ENCODE peak calls at places on chromosomes 12 and 14, in seven cellular contexts. X is astrocyte, D is neural crest cell, Z is nephron progenitor cell, B is cardiac fibroblast, H is pancreas, M is glutamatergic neuron. G is an unnamed sample.
A peak's percentile ranks its signal among the peaks of the same experiment; 100 is the strongest.

GRCh38 chr12:99984271-99985128 is at the start of gene ANKS1B:
- DNase-seq in X (peak; percentile 49), B (peak; percentile 49), Z (peak; percentile 84), M (peak; percentile 74), H (peak; percentile 25), D (peak; percentile 51), G (peak; percentile 55)

GRCh38 chr14:24310666-24311604 is at the start of gene LTB4R:
- DNase-seq in Z (no peak), D (no peak), M (peak; percentile 82), X (peak; percentile 72), H (peak; percentile 90), B (peak; percentile 85), G (peak; percentile 78)

GRCh38 chr12:20089077-20089476 is 279.3 kb upstream of the PDE3A start:
- DNase-seq in D (no peak), Z (no peak), M (no peak), X (no peak), B (no peak), H (no peak), G (no peak)

GRCh38 chr12:32650508-32650907 is 28.6 kb upstream of the DNM1L start:
- DNase-seq in B (peak; percentile 18), H (no peak), D (no peak), M (no peak), X (no peak), Z (no peak), G (no peak)

GRCh38 chr12:110600254-110600653 is 13.7 kb upstream of the TCTN1 start:
- DNase-seq in H (no peak), M (no peak), D (no peak), X (peak; percentile 41), Z (no peak), B (peak; percentile 79), G (no peak)

GRCh38 chr14:89296281-89296745 is 120.7 kb downstream of the FOXN3 start:
- DNase-seq in D (no peak), M (no peak), B (no peak), Z (no peak), H (no peak), X (no peak), G (no peak)

GRCh38 chr14:101077511-101078074 is 174.1 kb upstream of the RTL1 start:
- DNase-seq in B (peak; percentile 29), Z (peak; percentile 81), M (peak; percentile 71), D (peak; percentile 40), X (peak; percentile 49), H (peak; percentile 9), G (no peak)

GRCh38 chr14:85439696-85440328 is 90.1 kb upstream of the FLRT2 start:
- DNase-seq in Z (no peak), X (peak; percentile 67), B (peak; percentile 77), H (no peak), M (no peak), D (no peak), G (no peak)

GRCh38 chr14:52265248-52265647 is 2.2 kb upstream of the PTGDR start:
- DNase-seq in B (no peak), Z (no peak), H (no peak), D (no peak), M (no peak), X (no peak), G (peak; percentile 18)

GRCh38 chr12:109735051-109735521 is 21.5 kb downstream of the FAM222A start:
- DNase-seq in H (peak; percentile 7), B (no peak), X (no peak), M (peak; percentile 9), Z (peak; percentile 11), D (no peak), G (no peak)

GRCh38 chr12:124097681-124098080 is 124.7 kb downstream of the ZNF664 start:
- DNase-seq in Z (no peak), M (no peak), B (peak; percentile 19), H (no peak), D (no peak), X (no peak), G (no peak)

GRCh38 chr12:132432721-132433577 is 57.0 kb upstream of the FBRSL1 start:
- DNase-seq in H (no peak), X (no peak), M (no peak), Z (no peak), B (peak; percentile 75), D (no peak), G (no peak)

GRCh38 chr14:54565236-54566151 is 1.4 kb upstream of the SAMD4A start:
- DNase-seq in X (peak; percentile 80), B (peak; percentile 94), Z (peak; percentile 79), D (peak; percentile 45), M (peak; percentile 68), H (peak; percentile 93), G (peak; percentile 64)

GRCh38 chr14:36383674-36384421 is 63.4 kb upstream of the MBIP start:
- DNase-seq in M (no peak), B (no peak), H (no peak), X (no peak), Z (no peak), D (no peak), G (no peak)

GRCh38 chr12:70400124-70400523 is 34.0 kb downstream of the KCNMB4 start:
- DNase-seq in D (no peak), Z (no peak), X (no peak), M (no peak), B (no peak), H (no peak), G (no peak)

GRCh38 chr12:70399319-70399718 is 33.2 kb downstream of the KCNMB4 start:
- DNase-seq in D (no peak), Z (no peak), B (no peak), H (no peak), M (no peak), X (no peak), G (no peak)

GRCh38 chr12:70403827-70404226 is 37.7 kb downstream of the KCNMB4 start:
- DNase-seq in B (no peak), X (no peak), H (no peak), Z (no peak), M (no peak), D (no peak), G (no peak)

GRCh38 chr12:70398862-70399261 is 32.8 kb downstream of the KCNMB4 start:
- DNase-seq in X (no peak), M (no peak), B (no peak), H (no peak), D (no peak), Z (no peak), G (no peak)

GRCh38 chr12:70402597-70402996 is 36.5 kb downstream of the KCNMB4 start:
- DNase-seq in Z (no peak), X (no peak), H (no peak), D (no peak), B (peak; percentile 17), M (no peak), G (no peak)
- TF ChIP-seq CTCF in Z (no peak), X (no peak), H (no peak), D (no peak), B (no peak), M (no peak), G (no peak)

DNA sequence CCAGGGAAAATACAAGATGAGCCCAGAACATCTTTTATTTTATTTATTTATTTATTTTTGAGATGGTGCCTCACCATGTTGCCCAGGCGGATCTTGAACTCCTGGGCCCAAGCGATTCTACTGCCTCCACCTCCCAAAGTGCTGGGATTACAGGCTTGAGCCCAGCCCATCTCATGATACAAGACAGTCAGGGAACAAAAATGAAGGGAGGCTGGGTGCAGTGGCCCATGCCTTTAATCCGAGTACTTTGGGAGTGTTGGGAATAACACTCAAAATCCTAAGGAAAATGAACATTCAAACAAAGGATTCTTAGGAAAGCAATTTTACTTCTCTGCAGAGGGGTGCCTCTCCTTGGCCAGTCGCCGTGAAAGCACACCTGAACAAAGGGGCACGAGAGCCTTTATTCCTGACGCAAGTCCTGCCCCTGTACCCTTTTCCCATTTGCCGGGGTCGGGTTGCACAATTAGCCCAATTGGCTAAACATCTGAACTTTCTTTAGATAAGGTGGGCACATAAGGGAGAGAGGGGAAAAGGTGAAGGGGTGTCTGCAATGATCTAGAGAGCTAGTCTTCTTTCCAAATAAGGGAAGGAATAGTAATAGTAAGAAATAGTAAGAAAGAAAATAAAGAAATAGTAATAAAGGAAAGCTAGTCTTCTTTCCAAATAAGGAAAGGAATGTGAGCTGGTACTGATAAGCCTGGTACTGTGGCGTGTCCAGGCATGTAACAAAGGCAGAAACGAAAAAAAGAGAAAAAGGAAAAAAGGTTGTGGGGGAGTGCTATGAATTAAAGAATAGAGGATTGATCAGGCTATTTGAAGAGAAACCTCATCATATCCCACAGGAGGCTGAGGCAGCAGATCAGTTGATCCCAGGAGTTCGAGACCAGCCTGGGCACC is 13.4 kb downstream of the NCAPD2 start:
- DNase-seq in Z (no peak), D (no peak), X (peak; percentile 33), H (no peak), M (no peak), B (peak; percentile 49), G (no peak)
- TF ChIP-seq CTCF in Z (no peak), D (no peak), X (no peak), H (no peak), M (no peak), B (no peak), G (no peak)

DNA sequence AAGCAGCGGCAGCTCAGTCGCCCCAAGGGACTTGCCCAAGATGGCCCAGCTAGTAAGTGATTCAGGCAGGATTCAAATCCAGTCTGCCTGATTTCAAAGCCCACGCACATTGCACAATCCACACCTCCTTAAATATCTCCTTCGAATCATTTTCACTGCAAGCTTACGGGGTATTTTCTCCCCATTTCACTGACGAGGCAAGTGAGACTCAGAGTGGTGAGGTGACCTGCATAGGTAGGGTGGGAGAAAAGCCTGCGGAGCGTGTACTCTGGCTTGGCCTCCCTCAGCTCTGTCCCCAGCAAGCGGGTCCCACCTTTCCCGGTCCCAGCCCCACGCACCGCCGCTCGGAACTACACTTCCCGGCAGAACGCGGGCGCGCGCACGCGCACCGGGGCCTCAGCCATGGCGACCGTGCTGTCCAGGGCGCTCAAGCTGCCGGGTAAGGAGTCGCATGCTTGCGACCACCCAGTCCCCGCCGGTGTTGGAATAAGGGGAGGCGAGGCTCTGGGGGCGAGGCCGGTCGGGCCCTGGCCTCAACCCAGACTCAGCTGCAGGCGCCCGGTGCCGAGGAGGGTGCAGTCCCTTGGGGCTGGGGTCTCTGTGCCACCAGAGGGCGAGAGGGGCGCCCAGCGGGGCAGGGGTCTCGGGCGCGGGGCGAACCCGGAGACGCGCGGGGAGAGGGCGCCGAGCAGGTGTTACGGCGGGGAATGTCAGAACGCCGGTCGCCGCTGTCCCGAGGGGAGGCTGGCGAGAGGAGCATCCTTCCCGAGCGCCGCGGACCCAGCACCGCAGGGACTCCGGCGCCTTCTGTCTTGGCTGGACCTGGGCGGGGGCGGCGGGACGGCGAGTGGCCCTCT is at the start of gene FAM234B:
- DNase-seq in M (peak; percentile 92), X (peak; percentile 44), B (peak; percentile 73), Z (peak; percentile 90), H (peak; percentile 77), D (peak; percentile 73), G (peak; percentile 83)
- TF ChIP-seq CTCF in M (no peak), X (no peak), B (no peak), Z (peak; percentile 11), H (no peak), D (peak; percentile 56), G (no peak)

DNA sequence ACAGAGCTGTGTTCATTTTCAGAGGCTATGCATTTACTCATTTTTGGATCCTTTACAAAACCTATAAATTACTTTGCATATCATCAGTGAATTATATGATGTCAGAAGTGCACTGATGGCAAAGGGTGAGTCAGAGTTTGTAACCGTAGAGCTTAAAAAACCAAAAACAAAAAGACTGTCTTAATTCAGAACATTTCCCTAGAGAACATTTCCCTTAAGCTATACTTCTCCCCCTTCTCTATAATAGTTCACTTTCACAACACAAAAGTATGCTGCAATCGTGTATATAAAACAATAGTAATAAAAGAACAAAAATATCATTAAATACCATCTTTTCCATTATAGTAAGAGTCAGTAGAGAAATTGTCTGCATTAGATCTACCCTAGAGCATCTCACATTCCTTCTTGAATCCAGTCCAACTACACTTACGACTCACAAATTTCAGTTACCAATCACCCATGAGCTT is 934.9 kb downstream of the LRFN5 start:
- DNase-seq in D (no peak), X (peak; percentile 7), Z (no peak), H (no peak), M (no peak), B (peak; percentile 21), G (no peak)
- TF ChIP-seq CTCF in D (no peak), X (no peak), Z (no peak), H (no peak), M (no peak), B (no peak), G (no peak)